ENCODE peak calls at places on chromosomes 1 and 21, in eight cellular contexts. M, E, X, D, J, T, Q and B are unnamed samples.

GRCh38 chr1:174149216-174149615 is 10.1 kb upstream of the RABGAP1L start:
- DNase-seq in M (no peak), E (no peak), X (no peak), D (no peak), J (no peak), T (no peak), Q (no peak), B (no peak)

GRCh38 chr1:61152066-61152465 is 69.7 kb downstream of the NFIA start:
- DNase-seq in M (no peak), E (no peak), X (no peak), D (no peak), J (no peak), T (no peak), Q (no peak), B (no peak)

GRCh38 chr1:229817936-229818335 is 191.9 kb downstream of the URB2 start:
- DNase-seq in M (no peak), E (no peak), X (no peak), D (no peak), J (no peak), T (no peak), Q (no peak), B (no peak)

GRCh38 chr1:152185544-152186391 is 26.7 kb upstream of the RPTN start:
- DNase-seq in M (peak), E (no peak), X (peak), D (peak), J (no peak), T (peak), Q (peak), B (peak)

GRCh38 chr1:148309940-148310500 is 157.9 kb upstream of the NBPF11 start:
- DNase-seq in M (no peak), E (no peak), X (no peak), D (no peak), J (no peak), T (no peak), Q (no peak), B (no peak)

GRCh38 chr21:43693981-43694380 is 24.9 kb upstream of the PDXK start:
- DNase-seq in M (no peak), E (no peak), X (no peak), D (no peak), J (no peak), T (no peak), Q (no peak), B (no peak)

GRCh38 chr1:97920275-97920831 is 481 bp downstream of the DPYD start:
- DNase-seq in M (no peak), E (no peak), X (no peak), D (no peak), J (no peak), T (peak), Q (peak), B (no peak)

GRCh38 chr1:48039088-48040049 is 42.2 kb upstream of the TRABD2B start:
- DNase-seq in M (no peak), E (no peak), X (no peak), D (no peak), J (no peak), T (no peak), Q (no peak), B (no peak)

GRCh38 chr21:39263372-39263771 is 50.1 kb downstream of the BRWD1 start:
- DNase-seq in M (no peak), E (no peak), X (no peak), D (no peak), J (no peak), T (peak), Q (peak), B (no peak)

GRCh38 chr1:52955129-52955970 is 28.3 kb downstream of the SCP2 start:
- DNase-seq in M (no peak), E (no peak), X (no peak), D (no peak), J (no peak), T (peak), Q (peak), B (no peak)

GRCh38 chr1:228935855-228936727 is 200.8 kb downstream of the RHOU start:
- DNase-seq in M (no peak), E (no peak), X (no peak), D (peak), J (no peak), T (no peak), Q (no peak), B (no peak)

GRCh38 chr1:86703696-86704455 is 500 bp upstream of the SH3GLB1 start:
- DNase-seq in M (peak), E (peak), X (peak), D (peak), J (peak), T (no peak), Q (no peak), B (peak)

GRCh38 chr1:113677250-113678158 is 81.8 kb downstream of the PHTF1 start:
- DNase-seq in M (no peak), E (no peak), X (peak), D (no peak), J (no peak), T (peak), Q (peak), B (no peak)

GRCh38 chr1:2099871-2100774 is 49.9 kb downstream of the PRKCZ start:
- DNase-seq in M (no peak), E (no peak), X (no peak), D (no peak), J (no peak), T (no peak), Q (peak), B (no peak)

GRCh38 chr1:20719871-20720620 is 2.2 kb upstream of the KIF17 start:
- DNase-seq in M (no peak), E (no peak), X (no peak), D (no peak), J (no peak), T (no peak), Q (no peak), B (no peak)

GRCh38 chr1:161987303-161987702 is 36.4 kb downstream of the OLFML2B start:
- DNase-seq in M (no peak), E (no peak), X (no peak), D (no peak), J (no peak), T (no peak), Q (peak), B (no peak)

GRCh38 chr1:229882621-229883020 is 184.4 kb upstream of the GALNT2 start:
- DNase-seq in M (no peak), E (no peak), X (no peak), D (no peak), J (no peak), T (no peak), Q (no peak), B (no peak)

GRCh38 chr1:18926315-18927081 is 24.1 kb upstream of the ALDH4A1 start:
- DNase-seq in M (peak), E (peak), X (no peak), D (peak), J (peak), T (peak), Q (peak), B (no peak)

GRCh38 chr21:35565204-35565611 is 495.1 kb downstream of the SETD4 start:
- DNase-seq in M (no peak), E (no peak), X (no peak), D (no peak), J (no peak), T (peak), Q (peak), B (no peak)

GRCh38 chr1:228344631-228345072 is 62.0 kb downstream of the TRIM11 start:
- DNase-seq in M (no peak), E (no peak), X (no peak), D (no peak), J (no peak), T (no peak), Q (peak), B (no peak)

GRCh38 chr1:184965889-184966860 is 8.1 kb downstream of the NIBAN1 start:
- DNase-seq in M (no peak), E (no peak), X (no peak), D (no peak), J (no peak), T (peak), Q (peak), B (no peak)

GRCh38 chr1:205098242-205098641 is 14.0 kb upstream of the TMEM81 start:
- DNase-seq in M (no peak), E (no peak), X (no peak), D (no peak), J (no peak), T (no peak), Q (no peak), B (no peak)

GRCh38 chr1:95548211-95548610 is 314.2 kb downstream of the RWDD3 start:
- DNase-seq in M (no peak), E (no peak), X (no peak), D (no peak), J (no peak), T (no peak), Q (no peak), B (no peak)

GRCh38 chr1:183548136-183548535 is 42.1 kb downstream of the NCF2 start:
- DNase-seq in M (no peak), E (no peak), X (no peak), D (no peak), J (no peak), T (no peak), Q (no peak), B (peak)

GRCh38 chr1:47854552-47855144 is 142.5 kb downstream of the TRABD2B start:
- DNase-seq in M (no peak), E (no peak), X (no peak), D (no peak), J (no peak), T (no peak), Q (no peak), B (no peak)

GRCh38 chr1:238469146-238469601 is 578.5 kb upstream of the ZP4 start:
- DNase-seq in M (no peak), E (no peak), X (no peak), D (no peak), J (no peak), T (peak), Q (peak), B (no peak)

GRCh38 chr21:30408782-30409494 is 13.1 kb downstream of the KRTAP13-1 start:
- DNase-seq in M (no peak), E (no peak), X (no peak), D (no peak), J (no peak), T (peak), Q (no peak), B (peak)

GRCh38 chr21:33901421-33902288 is 13.9 kb downstream of the ATP5PO start:
- DNase-seq in M (no peak), E (no peak), X (peak), D (no peak), J (no peak), T (peak), Q (peak), B (no peak)

GRCh38 chr1:10267319-10267718 is 56.9 kb downstream of the KIF1B start:
- DNase-seq in M (no peak), E (no peak), X (no peak), D (no peak), J (no peak), T (peak), Q (peak), B (no peak)

GRCh38 chr1:211653907-211654553 is 21.4 kb downstream of the NEK2 start:
- DNase-seq in M (no peak), E (no peak), X (no peak), D (no peak), J (no peak), T (peak), Q (peak), B (no peak)

GRCh38 chr1:229781453-229781852 is 155.4 kb downstream of the URB2 start:
- DNase-seq in M (no peak), E (no peak), X (no peak), D (no peak), J (no peak), T (no peak), Q (no peak), B (peak)

GRCh38 chr1:153608742-153609584 is 4.0 kb downstream of the S100A16 start:
- DNase-seq in M (no peak), E (no peak), X (no peak), D (no peak), J (no peak), T (peak), Q (peak), B (no peak)

GRCh38 chr1:226001852-226002666 is 2.9 kb upstream of the SDE2 start:
- DNase-seq in M (peak), E (no peak), X (peak), D (peak), J (peak), T (peak), Q (peak), B (no peak)

GRCh38 chr1:117890452-117890851 is 39.0 kb downstream of the GDAP2 start:
- DNase-seq in M (no peak), E (no peak), X (no peak), D (no peak), J (no peak), T (no peak), Q (no peak), B (no peak)